ENCODE peak calls at places on chromosomes 6 and 20, in ten cellular contexts. Z is iPS DF 19.7; Y is hepatic stellate cell; D is left ventricle myocardium inferior; I is activated naive CD8-positive, alpha-beta T cell treated with anti-CD3 and anti-CD28 coated beads, Interleukin-2, amount 10 ng/mL, durations not matched to agents 7 days and 5 days; T is RPMI8226; N is astrocyte of the spinal cord; G is heart right ventricle; U is stimulated activated CD8-positive, alpha-beta memory T cell treated with anti-CD3 and anti-CD28 coated beads, Interleukin-7, amount 100 ng/mL, for 4 hours; W is AG04449. Q is an unnamed sample.
A peak's percentile ranks its signal among the peaks of the same experiment; 100 is the strongest.

GRCh38 chr6:33752139-33753015 is 5.7 kb upstream of the IP6K3 start:
- DNase-seq in W (no peak), G (no peak), I (no peak), D (no peak), U (no peak), Z (no peak), N (no peak), Y (no peak), T (no peak), Q (no peak)

GRCh38 chr20:50655325-50655880 is 35.9 kb downstream of the RIPOR3 start:
- DNase-seq in I (no peak), U (no peak), Z (no peak), W (peak; percentile 63), Y (no peak), D (peak; percentile 78), N (peak; percentile 69), G (peak; percentile 76), T (no peak), Q (peak; percentile 85)

GRCh38 chr6:57423468-57423867 is 106.0 kb downstream of the PRIM2 start:
- DNase-seq in D (no peak), Y (no peak), G (no peak), I (no peak), Z (peak; percentile 94), W (no peak), U (no peak), N (no peak), T (no peak), Q (no peak)

GRCh38 chr6:15417811-15418210 is 171.9 kb downstream of the JARID2 start:
- DNase-seq in D (no peak), G (no peak), W (no peak), U (no peak), I (no peak), Z (no peak), T (no peak), N (peak; percentile 90), Y (no peak), Q (no peak)

GRCh38 chr20:24331939-24332338 is 137.5 kb upstream of the SYNDIG1 start:
- DNase-seq in G (no peak), I (no peak), N (no peak), Y (no peak), T (no peak), Z (no peak), U (no peak), D (no peak), W (no peak), Q (no peak)

GRCh38 chr20:44993343-44993742 is 27.0 kb downstream of the STK4 start:
- DNase-seq in Y (no peak), N (no peak), D (no peak), W (no peak), Z (no peak), I (no peak), G (no peak), T (no peak), U (no peak), Q (no peak)

GRCh38 chr20:11549172-11550117 is 368.2 kb upstream of the BTBD3 start:
- DNase-seq in N (no peak), G (no peak), I (no peak), Z (no peak), Y (no peak), T (no peak), W (no peak), U (no peak), D (no peak), Q (no peak)

GRCh38 chr6:95081231-95081630 is 496.1 kb upstream of the MANEA start:
- DNase-seq in W (no peak), I (no peak), U (no peak), D (no peak), Z (no peak), N (no peak), G (no peak), T (no peak), Y (no peak), Q (no peak)

GRCh38 chr6:56491606-56492328 is 150.9 kb downstream of the DST start:
- DNase-seq in U (no peak), D (peak; percentile 34), W (no peak), N (peak; percentile 32), Z (no peak), I (no peak), Y (no peak), T (peak; percentile 5), G (peak; percentile 74), Q (no peak)

GRCh38 chr6:3843379-3844096 is 5.6 kb upstream of the FAM50B start:
- DNase-seq in W (no peak), U (no peak), Y (peak; percentile 41), D (no peak), N (no peak), G (no peak), I (no peak), Z (no peak), T (no peak), Q (no peak)

GRCh38 chr20:4925842-4926530 is 75.3 kb downstream of the SLC23A2 start:
- DNase-seq in N (peak; percentile 89), T (no peak), I (no peak), Y (peak; percentile 79), Z (no peak), D (peak; percentile 50), W (no peak), U (no peak), G (peak; percentile 78), Q (no peak)

GRCh38 chr6:7262037-7262461 is 51.0 kb downstream of the SSR1 start:
- DNase-seq in G (no peak), D (peak; percentile 38), Y (no peak), I (peak; percentile 25), N (no peak), U (no peak), Z (no peak), W (no peak), T (peak; percentile 66), Q (no peak)

GRCh38 chr6:8462694-8463093 is 27.3 kb upstream of the SLC35B3 start:
- DNase-seq in G (no peak), D (no peak), N (no peak), Y (no peak), T (no peak), Z (no peak), U (no peak), W (no peak), I (no peak), Q (no peak)

GRCh38 chr6:20202070-20202658 is 10.1 kb downstream of the MBOAT1 start:
- DNase-seq in I (no peak), D (no peak), Y (peak; percentile 12), U (no peak), W (no peak), G (no peak), T (peak; percentile 75), N (peak; percentile 38), Z (no peak), Q (peak; percentile 8)

GRCh38 chr6:149421132-149421531 is 21.1 kb downstream of the SUMO4 start:
- DNase-seq in D (no peak), T (no peak), Z (no peak), G (no peak), U (no peak), N (no peak), Y (no peak), W (no peak), I (no peak), Q (no peak)

GRCh38 chr20:3808141-3808479 is 12.0 kb downstream of the CDC25B start:
- DNase-seq in Y (peak; percentile 88), G (peak; percentile 81), I (no peak), N (peak; percentile 93), Z (no peak), W (peak; percentile 87), U (no peak), T (no peak), D (peak; percentile 80), Q (peak; percentile 84)

GRCh38 chr6:117849087-117849486 is 58.0 kb upstream of the SLC35F1 start:
- DNase-seq in U (no peak), G (no peak), N (no peak), I (no peak), T (no peak), D (no peak), W (no peak), Z (no peak), Y (no peak), Q (no peak)

GRCh38 chr20:37396520-37397075 is 50.7 kb downstream of the SRC start:
- DNase-seq in W (no peak), Y (no peak), D (no peak), Z (peak; percentile 76), I (no peak), N (no peak), G (no peak), T (no peak), U (no peak), Q (no peak)

GRCh38 chr20:4814696-4815252 is 93.1 kb downstream of the PRND start:
- DNase-seq in T (peak; percentile 81), U (peak; percentile 74), W (no peak), D (peak; percentile 35), I (peak; percentile 72), Y (no peak), N (no peak), G (no peak), Z (no peak), Q (no peak)

GRCh38 chr20:54132612-54133433 is 41.0 kb downstream of the CYP24A1 start:
- DNase-seq in G (no peak), Y (peak; percentile 31), Z (peak; percentile 48), N (peak; percentile 97), D (no peak), T (no peak), U (no peak), W (peak; percentile 95), I (no peak), Q (peak; percentile 97)

GRCh38 chr6:52390361-52390727 is 28.4 kb downstream of the PAQR8 start:
- DNase-seq in I (no peak), D (no peak), T (peak; percentile 81), W (no peak), G (no peak), N (peak; percentile 78), U (peak; percentile 40), Z (no peak), Y (no peak), Q (no peak)